ENCODE peak calls at places on chromosome 15, in six cellular contexts. G is H9; W is stimulated activated CD4-positive, alpha-beta T cell treated with anti-CD3 and anti-CD28 coated beads, Interleukin-15, amount 100 ng/mL, for 1 hour; F is activated T-cell treated with anti-CD3 and anti-CD28 coated beads, Interleukin-2, amount 50 U/mL, for 24 hours; Z is Calu3; B is pulmonary artery endothelial cell. X is an unnamed sample.

GRCh38 chr15:49041406-49041805 is 4.8 kb downstream of the SECISBP2L start:
- DNase-seq in G (no peak), W (no peak), F (no peak), Z (no peak), B (no peak), X (no peak)

GRCh38 chr15:23642413-23643044 is 5.1 kb downstream of the MAGEL2 start:
- DNase-seq in G (peak), W (peak), F (peak), Z (peak), B (no peak), X (peak)

GRCh38 chr15:84616235-84616634 is 15.4 kb downstream of the ZSCAN2 start:
- DNase-seq in G (no peak), W (no peak), F (no peak), Z (no peak), B (no peak), X (no peak)

GRCh38 chr15:32642667-32643425 is 1.3 kb downstream of the SCG5 start:
- DNase-seq in G (no peak), W (no peak), F (no peak), Z (no peak), B (no peak), X (no peak)

GRCh38 chr15:31867536-31868442 is 162.5 kb upstream of the CHRNA7 start:
- DNase-seq in G (peak), W (peak), F (peak), Z (peak), B (no peak), X (peak)

GRCh38 chr15:78604420-78604819 is 16.4 kb downstream of the CHRNA3 start:
- DNase-seq in G (no peak), W (no peak), F (no peak), Z (no peak), B (no peak), X (no peak)

GRCh38 chr15:40115670-40116093 is 7.0 kb upstream of the BMF start:
- DNase-seq in G (peak), W (no peak), F (peak), Z (peak), B (no peak), X (no peak)

GRCh38 chr15:29671308-29671981 is 150.8 kb downstream of the TJP1 start:
- DNase-seq in G (no peak), W (no peak), F (no peak), Z (no peak), B (no peak), X (no peak)

GRCh38 chr15:84658788-84659411 is 901 bp upstream of the NMB start:
- DNase-seq in G (no peak), W (no peak), F (peak), Z (no peak), B (no peak), X (no peak)

GRCh38 chr15:92884813-92885461 is 15.2 kb upstream of the CHD2 start:
- DNase-seq in G (no peak), W (no peak), F (no peak), Z (no peak), B (no peak), X (no peak)

GRCh38 chr15:59200560-59200959 is 6.1 kb upstream of the LDHAL6B start:
- DNase-seq in G (no peak), W (no peak), F (no peak), Z (no peak), B (no peak), X (no peak)

GRCh38 chr15:27638950-27639349 is 460.2 kb downstream of the OCA2 start:
- DNase-seq in G (no peak), W (no peak), F (no peak), Z (no peak), B (no peak), X (peak)

GRCh38 chr15:73127302-73127936 is 75.2 kb downstream of the NEO1 start:
- DNase-seq in G (peak), W (no peak), F (no peak), Z (peak), B (no peak), X (peak)

GRCh38 chr15:74821091-74821789 is 5.2 kb upstream of the CPLX3 start:
- DNase-seq in G (peak), W (no peak), F (no peak), Z (no peak), B (no peak), X (peak)

GRCh38 chr15:39248204-39248603 is 332.7 kb upstream of the THBS1 start:
- DNase-seq in G (no peak), W (no peak), F (no peak), Z (peak), B (peak), X (no peak)

GRCh38 chr15:92025717-92026270 is 172.3 kb downstream of the SLCO3A1 start:
- DNase-seq in G (no peak), W (no peak), F (no peak), Z (no peak), B (no peak), X (no peak)

GRCh38 chr15:67050062-67050461 is 15.3 kb upstream of the SMAD3 start:
- DNase-seq in G (no peak), W (no peak), F (no peak), Z (no peak), B (no peak), X (no peak)

GRCh38 chr15:100968043-100968966 is 49.1 kb downstream of the LRRK1 start:
- DNase-seq in G (no peak), W (no peak), F (no peak), Z (no peak), B (no peak), X (no peak)

GRCh38 chr15:68054658-68055223 is 626 bp downstream of the PIAS1 start:
- DNase-seq in G (peak), W (peak), F (no peak), Z (peak), B (no peak), X (peak)

GRCh38 chr15:71713191-71713798 is 97.1 kb upstream of the NR2E3 start:
- DNase-seq in G (no peak), W (no peak), F (no peak), Z (no peak), B (no peak), X (peak)

GRCh38 chr15:67149859-67150824 is 84.7 kb downstream of the SMAD3 start:
- DNase-seq in G (peak), W (no peak), F (peak), Z (peak), B (peak), X (peak)

GRCh38 chr15:101178414-101178813 is 73.4 kb downstream of the CHSY1 start:
- DNase-seq in G (no peak), W (no peak), F (peak), Z (no peak), B (no peak), X (no peak)

GRCh38 chr15:34241376-34242350 is 16.8 kb downstream of the EMC4 start:
- DNase-seq in G (no peak), W (no peak), F (no peak), Z (no peak), B (peak), X (peak)

GRCh38 chr15:64596701-64597468 is 136.5 kb downstream of the ZNF609 start:
- DNase-seq in G (peak), W (no peak), F (peak), Z (no peak), B (peak), X (peak)

GRCh38 chr15:70047386-70048195 is 50.1 kb downstream of the TLE3 start:
- DNase-seq in G (no peak), W (no peak), F (no peak), Z (no peak), B (no peak), X (no peak)

GRCh38 chr15:75177360-75178071 is 24.2 kb upstream of the C15orf39 start:
- DNase-seq in G (no peak), W (no peak), F (no peak), Z (no peak), B (no peak), X (no peak)

GRCh38 chr15:80501453-80501852 is 97.3 kb downstream of the ARNT2 start:
- DNase-seq in G (peak), W (no peak), F (no peak), Z (no peak), B (no peak), X (no peak)

GRCh38 chr15:89777821-89778380 is 1.8 kb downstream of the MESP2 start:
- DNase-seq in G (no peak), W (no peak), F (no peak), Z (no peak), B (no peak), X (no peak)

GRCh38 chr15:70362911-70363310 is 265.2 kb upstream of the TLE3 start:
- DNase-seq in G (peak), W (no peak), F (peak), Z (peak), B (no peak), X (peak)

X was measured in neural progenitor cell.